ENCODE peak calls at places on chromosomes 6 and 20, in five cellular contexts. A is sigmoid colon, F is Peyer's patch, Q is left ventricle myocardium inferior, J is pancreas. C is an unnamed sample.

GRCh38 chr20:3115190-3116107 is 30.9 kb upstream of the AVP start:
- DNase-seq in A (no peak), Q (no peak), J (no peak), F (no peak), C (no peak)

GRCh38 chr6:142843344-142843743 is 101.6 kb downstream of the HIVEP2 start:
- DNase-seq in J (no peak), Q (no peak), F (no peak), A (no peak), C (no peak)

GRCh38 chr6:35396991-35397390 is 54.6 kb downstream of the PPARD start:
- DNase-seq in F (peak; percentile 80), A (no peak), J (no peak), Q (no peak), C (no peak)

GRCh38 chr6:169837529-169838250 is 86.3 kb downstream of the ERMARD start:
- DNase-seq in A (no peak), Q (no peak), J (no peak), F (no peak), C (no peak)

GRCh38 chr6:163126741-163127140 is 287.8 kb upstream of the QKI start:
- DNase-seq in J (no peak), Q (no peak), F (no peak), A (no peak), C (no peak)

GRCh38 chr6:47092249-47092648 is 50.1 kb upstream of the ADGRF1 start:
- DNase-seq in A (no peak), F (no peak), J (no peak), Q (no peak), C (no peak)

GRCh38 chr6:117938324-117938995 is 31.4 kb downstream of the SLC35F1 start:
- DNase-seq in A (no peak), F (no peak), J (peak; percentile 52), Q (no peak), C (no peak)

GRCh38 chr6:160393966-160394653 is 45.9 kb downstream of the SLC22A3 start:
- DNase-seq in Q (no peak), F (no peak), A (no peak), J (no peak), C (no peak)

GRCh38 chr6:122995930-122996796 is at the start of gene CLVS2:
- DNase-seq in F (no peak), A (peak; percentile 64), Q (no peak), J (peak; percentile 62), C (no peak)

GRCh38 chr20:911882-912600 is 4.1 kb downstream of the ANGPT4 start:
- DNase-seq in J (no peak), F (no peak), Q (no peak), A (no peak), C (no peak)

GRCh38 chr20:910132-910839 is 5.8 kb downstream of the ANGPT4 start:
- DNase-seq in F (no peak), A (no peak), Q (no peak), J (no peak), C (no peak)

GRCh38 chr20:909641-910040 is 6.5 kb downstream of the ANGPT4 start:
- DNase-seq in F (peak; percentile 3), Q (no peak), J (no peak), A (no peak), C (no peak)

GRCh38 chr20:913306-913849 is 2.8 kb downstream of the ANGPT4 start:
- DNase-seq in J (no peak), Q (no peak), A (no peak), F (no peak), C (no peak)

GRCh38 chr20:910840-911770 is 5.0 kb downstream of the ANGPT4 start:
- DNase-seq in J (no peak), A (no peak), Q (no peak), F (peak; percentile 23), C (no peak)
- H3K27ac ChIP-seq in J (no peak overlapping the region), A (no peak overlapping the region), Q (peak overlapping the region; percentile 47), F (no peak overlapping the region), C (no peak overlapping the region)

GRCh38 chr20:13221673-13222318 is 722 bp downstream of the ISM1 start:
- DNase-seq in A (peak; percentile 74), F (peak; percentile 70), Q (peak; percentile 40), J (peak; percentile 88), C (peak; percentile 61)

GRCh38 chr20:13221313-13221672 is 219 bp downstream of the ISM1 start:
- DNase-seq in Q (no peak), A (no peak), J (peak; percentile 36), F (no peak), C (no peak)

GRCh38 chr20:13219327-13220193 is 1.5 kb upstream of the ISM1 start:
- DNase-seq in Q (no peak), J (no peak), F (peak; percentile 52), A (no peak), C (no peak)

GRCh38 chr20:13220194-13220856 is 749 bp upstream of the ISM1 start:
- DNase-seq in F (no peak), A (peak; percentile 86), Q (peak; percentile 45), J (peak; percentile 90), C (peak; percentile 68)

DNA sequence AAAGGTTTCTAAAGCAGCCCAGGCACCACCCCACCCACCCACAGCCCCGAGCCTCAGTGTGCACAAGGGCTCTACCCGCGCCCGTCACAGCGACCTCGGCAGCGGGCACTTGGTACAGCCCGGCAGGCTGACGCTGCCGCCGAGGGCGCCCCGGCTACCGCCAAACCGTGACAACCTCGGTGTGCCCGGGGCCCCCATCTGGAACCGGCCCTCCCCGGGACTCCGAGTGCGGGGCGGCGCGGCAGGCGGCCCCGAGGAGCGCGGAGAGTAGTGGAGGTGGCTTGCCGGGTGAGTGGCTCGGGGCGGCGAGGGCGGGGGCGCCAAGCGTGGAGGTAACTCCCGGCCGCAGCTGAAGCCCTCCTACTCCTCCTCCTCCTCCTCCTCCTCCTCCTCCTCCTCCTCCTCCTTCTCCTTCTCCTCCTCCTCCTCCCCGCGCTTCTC is at the start of gene ISM1:
- DNase-seq in J (peak; percentile 77), A (no peak), Q (no peak), F (no peak), C (no peak)
- H3K4me3 ChIP-seq in J (peak within 1 kb of the TSS; percentile 58), A (peak within 1 kb of the TSS; percentile 62), Q (peak within 1 kb of the TSS; percentile 71), F (peak within 1 kb of the TSS; percentile 41), C (peak within 1 kb of the TSS; percentile 72)

GRCh38 chr20:46282669-46283068 is 25.6 kb downstream of the CDH22 start:
- DNase-seq in F (no peak), J (no peak), Q (no peak), A (no peak), C (peak; percentile 69)
- H3K27me3 ChIP-seq in F (no peaks in the 10 kb centered on the region), J (no peaks in the 10 kb centered on the region), Q (peaks cover 100% of the 10 kb centered on the region), A (peaks cover 24% of the 10 kb centered on the region), C (no peaks in the 10 kb centered on the region)

GRCh38 chr6:157763894-157764345 is 59.1 kb upstream of the SNX9 start:
- DNase-seq in J (no peak), F (no peak), Q (no peak), A (no peak), C (no peak)
- H3K27ac ChIP-seq in J (peak overlapping the region; percentile 39), F (peak overlapping the region; percentile 80), Q (peak overlapping the region; percentile 60), A (peak overlapping the region; percentile 90), C (peak overlapping the region; percentile 88)

GRCh38 chr6:37059344-37060194 is 54.1 kb downstream of the FGD2 start:
- DNase-seq in J (no peak), Q (peak; percentile 61), A (peak; percentile 85), F (peak; percentile 89), C (peak; percentile 91)

GRCh38 chr6:37057678-37058077 is 52.2 kb downstream of the FGD2 start:
- DNase-seq in F (no peak), Q (no peak), A (no peak), J (no peak), C (no peak)

GRCh38 chr6:37056439-37057127 is 51.1 kb downstream of the FGD2 start:
- DNase-seq in A (no peak), F (no peak), Q (no peak), J (no peak), C (peak; percentile 98)

GRCh38 chr6:37057128-37057471 is 51.6 kb downstream of the FGD2 start:
- DNase-seq in A (no peak), J (no peak), F (no peak), Q (no peak), C (no peak)

DNA sequence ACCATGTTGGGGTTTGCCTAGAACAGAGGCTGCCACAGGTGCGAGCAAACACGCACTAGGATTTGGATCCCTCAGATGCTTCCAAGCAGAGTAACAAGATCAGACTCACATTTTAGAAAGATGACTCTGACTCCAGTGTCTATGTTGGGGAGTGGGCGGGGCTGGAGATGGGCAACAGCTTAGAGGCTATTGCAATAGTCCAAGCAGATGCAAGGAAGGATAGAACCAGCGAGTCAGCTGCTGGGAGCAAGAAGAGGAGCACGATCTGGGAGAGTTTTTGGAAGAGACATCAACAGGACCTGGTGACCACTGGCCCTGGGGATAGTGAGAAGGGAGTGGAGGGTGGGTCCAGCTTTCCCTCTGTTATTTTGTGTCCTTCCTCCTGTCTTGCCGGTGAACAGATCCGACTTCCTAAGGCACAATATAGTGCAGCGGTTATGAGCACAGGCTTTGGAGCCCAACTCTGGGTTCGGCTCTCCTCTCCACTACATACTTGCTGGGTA is 52.7 kb downstream of the FGD2 start:
- DNase-seq in A (no peak), J (no peak), Q (no peak), F (no peak), C (no peak)
- H3K4me3 ChIP-seq in A (no peak overlapping the region), J (no peak overlapping the region), Q (no peak overlapping the region), F (no peak overlapping the region), C (no peak overlapping the region)

GRCh38 chr6:43286456-43286994 is 11.5 kb upstream of the SLC22A7 start:
- DNase-seq in Q (no peak), F (no peak), J (peak; percentile 35), A (no peak), C (no peak)
- H3K27me3 ChIP-seq in Q (peaks cover 41% of the 10 kb centered on the region), F (no peaks in the 10 kb centered on the region), J (no peaks in the 10 kb centered on the region), A (peaks cover 19% of the 10 kb centered on the region), C (peaks cover 19% of the 10 kb centered on the region)

C was measured in RWPE2.